ENCODE peak calls at places on chromosome 3, in ten cellular contexts. N is tibial nerve, F is brain microvascular endothelial cell, Q is cardiac muscle cell, M is right lobe of liver, X is dorsolateral prefrontal cortex, W is heart left ventricle, Y is fibroblast of the aortic adventitia, C is colonic mucosa, D is right atrium auricular region. U is an unnamed sample.

GRCh38 chr3:17195192-17195611 is 310.4 kb downstream of the PLCL2 start:
- DNase-seq in Q (peak), W (no peak), C (no peak), M (peak), Y (peak), N (no peak), F (peak), D (no peak), X (peak), U (peak)

GRCh38 chr3:67534594-67534993 is 119.8 kb downstream of the SUCLG2 start:
- DNase-seq in F (no peak), N (no peak), C (no peak), D (no peak), Q (no peak), Y (no peak), M (no peak), W (no peak), X (no peak), U (no peak)

GRCh38 chr3:79872483-79872882 is 104.7 kb upstream of the ROBO1 start:
- DNase-seq in M (no peak), Y (peak), W (no peak), C (no peak), D (no peak), X (no peak), N (no peak), F (peak), Q (peak), U (peak)

GRCh38 chr3:52140792-52141191 is 13.4 kb downstream of the POC1A start:
- DNase-seq in D (no peak), W (no peak), C (no peak), Y (no peak), X (no peak), F (no peak), Q (no peak), N (no peak), M (no peak), U (no peak)

GRCh38 chr3:141083226-141083625 is 32.1 kb downstream of the SPSB4 start:
- DNase-seq in N (no peak), X (no peak), D (no peak), F (no peak), M (no peak), Y (no peak), C (no peak), Q (no peak), W (no peak), U (no peak)

GRCh38 chr3:143247007-143247563 is 127.5 kb downstream of the CHST2 start:
- DNase-seq in X (no peak), C (no peak), N (no peak), M (no peak), F (no peak), D (no peak), W (no peak), Y (no peak), Q (no peak), U (no peak)

GRCh38 chr3:174532776-174533175 is 326.4 kb upstream of the NAALADL2 start:
- DNase-seq in Q (no peak), X (no peak), Y (no peak), F (no peak), W (no peak), N (no peak), C (no peak), M (no peak), D (no peak), U (no peak)

GRCh38 chr3:148943531-148944200 is 47.7 kb upstream of the GYG1 start:
- DNase-seq in F (peak), N (peak), D (no peak), M (no peak), W (no peak), X (no peak), Q (peak), Y (peak), C (peak), U (peak)

GRCh38 chr3:35664460-35664919 is 25.2 kb downstream of the ARPP21 start:
- DNase-seq in Y (peak), D (no peak), M (peak), X (peak), W (peak), F (peak), Q (peak), N (no peak), C (no peak), U (peak)

DNA sequence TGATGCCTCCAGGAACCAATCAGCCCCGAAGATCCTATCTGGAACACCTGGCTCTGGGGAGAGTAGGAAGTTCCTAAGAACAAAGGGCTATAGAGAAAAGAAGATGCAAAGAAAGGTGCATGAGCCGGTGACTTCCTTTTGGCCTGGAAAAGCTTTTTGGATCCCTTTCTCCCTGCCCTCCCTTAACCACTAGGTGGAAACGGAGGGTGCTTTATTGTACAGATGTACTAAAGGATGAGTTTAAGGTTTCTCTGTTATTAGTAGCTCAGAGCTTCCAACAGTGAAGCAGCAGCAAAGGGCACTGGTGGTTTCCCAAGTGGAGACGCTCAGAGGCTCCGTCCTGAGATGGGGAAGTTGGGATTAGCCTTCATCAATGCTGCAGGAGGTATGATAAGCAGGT is 6.0 kb upstream of the ADGRG7 start:
- DNase-seq in Y (peak), Q (peak), F (peak), W (no peak), X (no peak), D (no peak), C (no peak), N (no peak), M (no peak), U (peak)
- TF ChIP-seq CTCF in Y (peak), Q (peak), F (peak), W (no peak), X (no peak), D (no peak), C (no peak), N (peak), M (peak), U (peak)

GRCh38 chr3:31875437-31875836 is 105.6 kb downstream of the OSBPL10 start:
- DNase-seq in C (no peak), F (no peak), M (no peak), D (no peak), Q (no peak), W (no peak), Y (no peak), N (no peak), X (no peak), U (no peak)
- TF ChIP-seq CTCF in C (no peak), F (no peak), M (no peak), D (no peak), Q (no peak), W (no peak), Y (no peak), N (no peak), X (no peak), U (no peak)

GRCh38 chr3:126550488-126551051 is 8.2 kb downstream of the C3orf22 start:
- DNase-seq in N (no peak), Q (no peak), D (peak), X (peak), F (no peak), M (peak), Y (no peak), C (peak), W (peak), U (no peak)

GRCh38 chr3:126549861-126550487 is 8.8 kb downstream of the C3orf22 start:
- DNase-seq in C (no peak), M (peak), W (peak), D (peak), Q (no peak), Y (no peak), N (no peak), F (no peak), X (peak), U (no peak)

GRCh38 chr3:126551066-126551838 is 7.5 kb downstream of the C3orf22 start:
- DNase-seq in Y (peak), N (no peak), C (peak), X (peak), M (peak), W (peak), F (no peak), Q (no peak), D (peak), U (no peak)

GRCh38 chr3:126546549-126547239 is 12.0 kb downstream of the C3orf22 start:
- DNase-seq in W (no peak), Q (no peak), Y (no peak), M (no peak), X (no peak), F (no peak), C (no peak), N (no peak), D (no peak), U (no peak)

GRCh38 chr3:126548556-126549466 is 9.9 kb downstream of the C3orf22 start:
- DNase-seq in Y (no peak), D (peak), X (no peak), N (no peak), W (peak), F (no peak), M (peak), C (peak), Q (no peak), U (no peak)
- TF ChIP-seq CTCF in Y (no peak), D (no peak), X (no peak), N (no peak), W (no peak), F (no peak), M (no peak), C (no peak), Q (no peak), U (no peak)

GRCh38 chr3:81352867-81353266 is 408.6 kb downstream of the GBE1 start:
- DNase-seq in W (no peak), Q (peak), M (peak), N (no peak), D (no peak), C (peak), F (peak), Y (peak), X (no peak), U (peak)
- TF ChIP-seq CTCF in W (no peak), Q (peak), M (no peak), N (no peak), D (no peak), C (no peak), F (peak), Y (peak), X (no peak), U (no peak)

GRCh38 chr3:159829056-159829995 is 159.3 kb upstream of the IL12A start:
- DNase-seq in X (no peak), Y (peak), D (no peak), M (peak), C (peak), W (no peak), F (no peak), N (peak), Q (peak), U (peak)

GRCh38 chr3:159825216-159825854 is 163.3 kb upstream of the IL12A start:
- DNase-seq in W (no peak), D (no peak), X (no peak), F (no peak), Q (peak), M (no peak), C (no peak), Y (peak), N (no peak), U (no peak)

GRCh38 chr3:159830523-159831151 is 158.0 kb upstream of the IL12A start:
- DNase-seq in Y (peak), C (no peak), F (no peak), W (no peak), N (no peak), X (no peak), D (no peak), M (no peak), Q (no peak), U (no peak)

GRCh38 chr3:159831466-159831865 is 157.2 kb upstream of the IL12A start:
- DNase-seq in M (no peak), C (no peak), X (no peak), F (no peak), N (no peak), W (no peak), Q (no peak), Y (no peak), D (no peak), U (no peak)

DNA sequence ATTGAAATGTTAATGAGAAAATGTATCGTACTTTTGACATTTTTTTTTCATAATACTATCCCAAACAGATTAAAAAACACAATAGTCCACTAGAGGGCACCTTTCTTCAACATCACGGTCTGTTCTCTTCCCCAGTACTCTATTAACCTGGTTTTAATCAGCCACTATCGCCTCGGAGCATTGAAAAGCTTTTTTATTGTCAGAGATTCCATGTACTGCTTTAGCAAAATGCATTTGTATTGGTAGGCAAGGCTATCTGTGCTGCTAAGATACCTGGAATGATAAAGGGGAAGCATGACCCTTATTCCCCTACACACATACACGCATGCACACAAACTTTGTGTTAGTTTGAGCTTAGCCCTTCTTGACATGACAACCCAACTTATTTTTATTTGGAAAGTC is 160.1 kb upstream of the IL12A start:
- DNase-seq in X (no peak), M (no peak), C (no peak), Q (peak), F (no peak), W (no peak), D (no peak), N (no peak), Y (peak), U (peak)
- TF ChIP-seq CTCF in X (peak), M (peak), C (peak), Q (peak), F (peak), W (peak), D (no peak), N (peak), Y (peak), U (peak)

DNA sequence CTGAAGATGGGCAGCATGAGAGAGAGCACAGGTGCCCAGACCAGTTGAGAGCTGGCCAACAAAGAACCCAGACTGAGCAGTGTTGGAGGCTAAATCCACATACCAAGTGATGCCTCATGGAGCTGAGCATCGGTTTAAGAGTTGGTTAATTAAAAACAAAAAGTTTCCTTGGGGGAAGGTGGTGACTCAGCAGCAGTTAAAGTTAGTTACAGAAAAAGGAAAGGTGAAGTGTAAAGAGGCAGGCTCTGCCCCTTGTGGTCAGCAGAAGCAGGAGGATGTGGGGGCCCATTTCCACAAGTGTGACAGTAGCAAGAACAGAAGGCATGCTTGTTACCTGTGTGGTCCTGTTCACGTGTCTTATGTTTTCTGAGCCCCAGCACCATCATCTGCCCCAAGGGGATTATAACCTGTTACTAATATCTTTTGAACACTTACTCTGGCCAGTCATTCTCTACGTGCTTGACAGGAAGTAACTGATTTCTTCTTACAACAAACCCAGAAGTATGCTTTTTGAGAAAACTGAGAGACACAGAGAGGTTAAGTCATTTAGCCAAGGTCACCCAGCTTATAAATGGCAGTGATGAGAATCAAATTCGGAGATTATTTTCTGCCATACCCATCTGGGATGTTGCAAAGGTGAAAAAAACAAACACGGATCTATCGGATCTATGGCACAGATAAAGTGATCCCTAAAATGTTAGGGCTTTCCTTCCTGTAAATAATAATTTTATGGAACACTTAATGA is 91.0 kb downstream of the EPHB1 start:
- DNase-seq in Y (no peak), Q (no peak), C (no peak), X (no peak), M (no peak), F (no peak), N (no peak), D (no peak), W (no peak), U (peak)
- TF ChIP-seq CTCF in Y (peak), Q (no peak), C (no peak), X (no peak), M (no peak), F (peak), N (no peak), D (no peak), W (no peak), U (no peak)

DNA sequence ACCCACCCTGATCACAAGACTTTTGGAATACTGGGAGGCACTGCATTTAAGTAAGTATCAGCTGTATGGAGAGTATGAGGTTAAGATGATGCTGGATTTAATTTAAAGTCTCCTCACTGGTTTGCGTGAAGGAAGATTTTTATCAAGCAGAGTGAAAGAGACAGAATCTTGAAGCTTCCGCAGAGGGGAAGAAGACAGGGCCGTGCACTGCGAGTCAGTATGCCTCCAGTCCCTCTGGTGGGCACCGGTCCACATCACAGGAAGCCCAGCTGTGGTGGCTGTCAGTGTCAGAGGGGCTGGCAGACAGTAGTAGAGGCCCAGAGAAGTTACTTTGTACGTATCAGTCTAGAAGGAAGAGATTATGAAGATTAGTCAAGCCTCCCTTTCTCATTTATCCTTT is 379.0 kb upstream of the TPRG1 start:
- DNase-seq in F (peak), Q (peak), X (peak), N (no peak), Y (no peak), C (no peak), W (no peak), D (no peak), M (no peak), U (peak)
- TF ChIP-seq CTCF in F (peak), Q (peak), X (peak), N (peak), Y (no peak), C (no peak), W (no peak), D (no peak), M (no peak), U (peak)

DNA sequence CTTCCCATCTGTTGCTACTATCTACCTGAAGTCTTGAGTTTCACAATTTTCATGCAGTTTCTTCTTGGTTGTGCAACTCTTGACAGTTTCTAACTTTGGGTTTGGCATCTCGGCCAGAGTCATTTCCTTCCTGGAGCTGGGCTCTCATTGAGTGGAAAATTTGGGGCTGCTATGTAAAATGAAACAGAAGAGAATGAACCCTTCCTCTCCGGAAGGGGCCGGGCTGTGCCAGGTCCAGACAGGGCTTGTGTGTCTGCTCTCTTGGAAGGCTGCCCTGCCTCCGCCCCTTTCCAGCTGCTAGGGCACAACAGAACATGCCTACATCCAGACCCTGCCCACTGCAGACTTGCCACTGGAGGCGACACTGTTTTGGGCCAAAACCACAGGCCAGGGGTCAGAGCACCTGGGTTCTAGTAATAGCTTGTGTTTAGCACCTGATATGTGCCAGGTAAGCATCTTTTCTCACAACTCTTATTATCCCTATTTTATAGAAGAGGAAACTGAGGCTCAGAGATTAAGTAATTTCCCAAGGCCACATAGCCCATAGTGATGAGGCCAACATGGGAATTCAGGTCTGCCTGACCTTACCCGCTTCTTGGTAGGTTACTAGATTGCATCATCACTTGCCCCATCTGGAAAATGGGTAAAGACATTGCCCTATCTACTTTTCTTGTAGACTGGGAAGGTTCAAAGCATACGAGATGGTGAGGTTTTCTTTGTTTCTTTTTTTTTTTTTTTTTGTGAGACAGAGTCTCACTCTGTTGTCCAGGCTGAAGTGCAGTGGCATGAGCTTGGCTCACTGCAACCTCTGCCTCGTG is 25.0 kb downstream of the IRAK2 start:
- DNase-seq in N (peak), M (peak), Q (peak), X (peak), Y (peak), D (peak), F (no peak), C (peak), W (peak), U (peak)
- TF ChIP-seq CTCF in N (no peak), M (peak), Q (no peak), X (peak), Y (no peak), D (no peak), F (no peak), C (no peak), W (no peak), U (no peak)

GRCh38 chr3:171184372-171184771 is 157.9 kb upstream of the SLC2A2 start:
- DNase-seq in Q (no peak), D (no peak), W (no peak), C (no peak), X (no peak), F (no peak), N (no peak), Y (no peak), M (no peak), U (no peak)

GRCh38 chr3:171185359-171185758 is 158.8 kb upstream of the SLC2A2 start:
- DNase-seq in M (no peak), C (no peak), D (no peak), Y (no peak), F (no peak), W (no peak), X (no peak), Q (no peak), N (no peak), U (no peak)

GRCh38 chr3:171185959-171186358 is 159.4 kb upstream of the SLC2A2 start:
- DNase-seq in Y (no peak), F (no peak), N (no peak), W (no peak), D (no peak), C (no peak), X (no peak), Q (no peak), M (no peak), U (no peak)

GRCh38 chr3:171181907-171182690 is 155.6 kb upstream of the SLC2A2 start:
- DNase-seq in Y (peak), X (no peak), W (no peak), Q (peak), F (peak), D (no peak), M (no peak), N (no peak), C (no peak), U (no peak)

DNA sequence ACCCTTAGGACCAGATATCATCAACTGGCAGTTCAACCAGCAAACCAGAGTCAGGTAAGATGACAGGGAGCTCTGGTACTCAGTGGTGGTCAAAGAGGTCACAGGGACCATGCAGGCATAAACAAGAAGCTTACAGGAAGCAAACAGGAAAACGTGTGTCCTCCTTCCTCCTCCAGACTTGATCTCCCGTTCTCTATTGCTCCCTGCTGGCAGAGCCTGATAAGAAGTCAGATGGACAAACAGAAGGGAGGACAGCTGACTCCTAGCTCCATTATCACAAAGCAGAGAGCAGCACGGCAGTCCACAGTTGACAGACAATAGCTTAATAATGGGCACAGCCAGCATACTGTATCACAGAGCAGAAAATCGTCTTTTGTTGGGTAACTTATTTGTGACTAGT is 156.5 kb upstream of the SLC2A2 start:
- DNase-seq in Q (peak), N (no peak), X (no peak), W (no peak), D (no peak), F (no peak), M (no peak), C (peak), Y (no peak), U (no peak)
- TF ChIP-seq CTCF in Q (peak), N (no peak), X (peak), W (no peak), D (no peak), F (peak), M (peak), C (peak), Y (peak), U (peak)

U was measured in astrocyte of the spinal cord.